ENCODE peak calls at places on chromosomes 2 and 18, in six cellular contexts. U is uterus, B is mesothelial cell of epicardium, T is heart right ventricle, G is HFF-Myc, I is brain microvascular endothelial cell. P is an unnamed sample.

GRCh38 chr18:51226068-51226467 is 28.6 kb upstream of the MEX3C start:
- DNase-seq in U (no peak), B (no peak), T (no peak), G (no peak), I (no peak), P (no peak)

GRCh38 chr2:230938516-230939065 is 13.5 kb upstream of the GPR55 start:
- DNase-seq in U (no peak), B (no peak), T (no peak), G (no peak), I (no peak), P (no peak)

GRCh38 chr2:8107162-8107561 is 574.7 kb upstream of the ID2 start:
- DNase-seq in U (no peak), B (no peak), T (no peak), G (no peak), I (no peak), P (no peak)

GRCh38 chr2:200863655-200864205 is 728 bp downstream of the CLK1 start:
- DNase-seq in U (no peak), B (no peak), T (peak), G (no peak), I (no peak), P (peak)

GRCh38 chr2:71963295-71963694 is 184.4 kb downstream of the CYP26B1 start:
- DNase-seq in U (no peak), B (peak), T (no peak), G (no peak), I (no peak), P (no peak)

GRCh38 chr2:19361325-19361990 is 3.0 kb upstream of the OSR1 start:
- DNase-seq in U (no peak), B (peak), T (no peak), G (no peak), I (no peak), P (peak)

GRCh38 chr18:58954986-58955385 is 90.3 kb downstream of the ZNF532 start:
- DNase-seq in U (no peak), B (no peak), T (no peak), G (no peak), I (no peak), P (no peak)

GRCh38 chr2:11892041-11892440 is 145.6 kb downstream of the LPIN1 start:
- DNase-seq in U (no peak), B (no peak), T (no peak), G (no peak), I (no peak), P (no peak)

GRCh38 chr2:98378901-98379300 is 32.6 kb downstream of the CNGA3 start:
- DNase-seq in U (no peak), B (no peak), T (peak), G (no peak), I (no peak), P (no peak)

GRCh38 chr2:240386321-240386720 is 49.1 kb upstream of the GPC1 start:
- DNase-seq in U (no peak), B (no peak), T (no peak), G (no peak), I (no peak), P (no peak)

GRCh38 chr2:217919781-217920351 is 82.9 kb downstream of the TNS1 start:
- DNase-seq in U (peak), B (no peak), T (no peak), G (peak), I (peak), P (no peak)

GRCh38 chr2:98748303-98749052 is 17.5 kb upstream of the MGAT4A start:
- DNase-seq in U (no peak), B (no peak), T (no peak), G (no peak), I (no peak), P (no peak)

GRCh38 chr2:239880396-239880795 is 144.7 kb downstream of the NDUFA10 start:
- DNase-seq in U (no peak), B (peak), T (no peak), G (no peak), I (no peak), P (no peak)

GRCh38 chr2:233241803-233242202 is 9.7 kb upstream of the ATG16L1 start:
- DNase-seq in U (no peak), B (no peak), T (no peak), G (no peak), I (no peak), P (no peak)

GRCh38 chr2:50492452-50492851 is 539.5 kb downstream of the NRXN1 start:
- DNase-seq in U (no peak), B (no peak), T (peak), G (peak), I (peak), P (peak)

GRCh38 chr2:232024457-232024856 is 62.9 kb downstream of the DIS3L2 start:
- DNase-seq in U (no peak), B (no peak), T (no peak), G (no peak), I (no peak), P (no peak)

GRCh38 chr2:70710276-70710675 is 57.7 kb downstream of the ADD2 start:
- DNase-seq in U (no peak), B (no peak), T (no peak), G (no peak), I (no peak), P (no peak)

GRCh38 chr2:217729426-217730058 is 273.3 kb downstream of the TNS1 start:
- DNase-seq in U (no peak), B (no peak), T (peak), G (no peak), I (no peak), P (no peak)

GRCh38 chr2:6940820-6941219 is 23.6 kb downstream of the RNF144A start:
- DNase-seq in U (no peak), B (no peak), T (no peak), G (no peak), I (no peak), P (no peak)

GRCh38 chr2:158931577-158931976 is 36.9 kb upstream of the TANC1 start:
- DNase-seq in U (no peak), B (no peak), T (no peak), G (peak), I (peak), P (no peak)

GRCh38 chr2:8786463-8786862 is 51.0 kb downstream of the KIDINS220 start:
- DNase-seq in U (no peak), B (no peak), T (no peak), G (no peak), I (no peak), P (no peak)

GRCh38 chr2:118763797-118764196 is 83.7 kb downstream of the EN1 start:
- DNase-seq in U (no peak), B (no peak), T (no peak), G (no peak), I (peak), P (no peak)

GRCh38 chr2:230658877-230659652 is 53.6 kb upstream of the CAB39 start:
- DNase-seq in U (no peak), B (no peak), T (no peak), G (no peak), I (no peak), P (no peak)

GRCh38 chr18:32093523-32093922 is 1.8 kb downstream of the RNF138 start:
- DNase-seq in U (no peak), B (no peak), T (no peak), G (no peak), I (peak), P (no peak)

GRCh38 chr2:122136071-122136470 is 380.6 kb downstream of the TSN start:
- DNase-seq in U (no peak), B (no peak), T (no peak), G (no peak), I (no peak), P (peak)

GRCh38 chr18:24488824-24489493 is 28.5 kb downstream of the HRH4 start:
- DNase-seq in U (no peak), B (no peak), T (no peak), G (peak), I (no peak), P (peak)

GRCh38 chr2:9821805-9822445 is 21.3 kb upstream of the TAF1B start:
- DNase-seq in U (no peak), B (no peak), T (no peak), G (no peak), I (no peak), P (no peak)

GRCh38 chr2:195821566-195821932 is 164.5 kb downstream of the SLC39A10 start:
- DNase-seq in U (no peak), B (no peak), T (no peak), G (no peak), I (no peak), P (no peak)

GRCh38 chr2:130185896-130186295 is 3.8 kb downstream of the MZT2B start:
- DNase-seq in U (no peak), B (no peak), T (no peak), G (no peak), I (no peak), P (no peak)

GRCh38 chr2:227033471-227034148 is 130.4 kb downstream of the COL4A4 start:
- DNase-seq in U (no peak), B (peak), T (peak), G (peak), I (peak), P (peak)

GRCh38 chr2:109410021-109410815 is 203.5 kb downstream of the SEPTIN10 start:
- DNase-seq in U (peak), B (peak), T (no peak), G (peak), I (no peak), P (no peak)

GRCh38 chr18:24818451-24818850 is 358.0 kb downstream of the HRH4 start:
- DNase-seq in U (no peak), B (no peak), T (no peak), G (no peak), I (no peak), P (no peak)

GRCh38 chr2:74290466-74291216 is 52.6 kb downstream of the SLC4A5 start:
- DNase-seq in U (no peak), B (no peak), T (no peak), G (no peak), I (no peak), P (no peak)

GRCh38 chr2:187554704-187555082 is 458 bp upstream of the TFPI start:
- DNase-seq in U (no peak), B (no peak), T (no peak), G (no peak), I (no peak), P (no peak)

GRCh38 chr2:71603311-71603794 is 150.0 kb downstream of the DYSF start:
- DNase-seq in U (no peak), B (peak), T (no peak), G (no peak), I (no peak), P (no peak)

GRCh38 chr18:12085136-12085535 is 8.5 kb upstream of the ANKRD62 start:
- DNase-seq in U (no peak), B (no peak), T (no peak), G (no peak), I (no peak), P (no peak)

GRCh38 chr2:211405036-211405435 is 848.6 kb downstream of the CPS1 start:
- DNase-seq in U (no peak), B (no peak), T (no peak), G (no peak), I (no peak), P (no peak)

GRCh38 chr2:219541611-219542180 is 1.9 kb downstream of the CHPF start:
- DNase-seq in U (peak), B (peak), T (peak), G (no peak), I (peak), P (peak)

GRCh38 chr2:85369500-85369899 is 14.9 kb downstream of the ELMOD3 start:
- DNase-seq in U (no peak), B (no peak), T (no peak), G (no peak), I (no peak), P (no peak)

GRCh38 chr2:85368921-85369320 is 14.4 kb downstream of the ELMOD3 start:
- DNase-seq in U (no peak), B (no peak), T (no peak), G (no peak), I (no peak), P (no peak)

GRCh38 chr2:85371045-85371444 is 16.5 kb downstream of the ELMOD3 start:
- DNase-seq in U (no peak), B (no peak), T (no peak), G (no peak), I (no peak), P (no peak)

GRCh38 chr2:85367180-85367579 is 12.6 kb downstream of the ELMOD3 start:
- DNase-seq in U (no peak), B (no peak), T (no peak), G (no peak), I (no peak), P (no peak)
- TF ChIP-seq CTCF in U (no peak), B (no peak), T (no peak), G (no peak), I (no peak), P (no peak)

DNA sequence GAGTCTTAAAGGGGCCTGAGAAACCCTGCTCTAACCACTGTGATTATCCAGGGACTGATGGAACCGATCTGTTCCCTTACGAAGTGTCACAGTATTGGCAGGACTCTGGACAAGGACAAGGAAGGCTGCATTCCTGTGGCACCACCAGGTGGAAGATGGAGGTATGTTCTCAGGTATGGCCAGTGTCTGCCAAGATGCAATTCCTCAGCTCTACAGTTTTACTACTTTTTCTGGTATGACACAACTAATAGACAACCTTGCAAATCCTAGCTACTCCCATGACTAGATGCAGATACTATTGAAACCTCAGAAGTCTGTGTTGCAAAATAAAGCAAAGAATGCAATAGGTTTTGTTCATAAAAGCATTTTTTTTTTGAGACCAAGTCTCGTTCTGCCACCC is 14.6 kb downstream of the RAB31 start:
- DNase-seq in U (no peak), B (no peak), T (no peak), G (no peak), I (no peak), P (peak)
- TF ChIP-seq CTCF in U (no peak), B (no peak), T (no peak), G (peak), I (no peak), P (peak)

GRCh38 chr2:237553959-237554358 is 12.4 kb upstream of the PRLH start:
- DNase-seq in U (no peak), B (no peak), T (no peak), G (no peak), I (no peak), P (no peak)
- TF ChIP-seq CTCF in U (no peak), B (no peak), T (no peak), G (no peak), I (no peak), P (no peak)

DNA sequence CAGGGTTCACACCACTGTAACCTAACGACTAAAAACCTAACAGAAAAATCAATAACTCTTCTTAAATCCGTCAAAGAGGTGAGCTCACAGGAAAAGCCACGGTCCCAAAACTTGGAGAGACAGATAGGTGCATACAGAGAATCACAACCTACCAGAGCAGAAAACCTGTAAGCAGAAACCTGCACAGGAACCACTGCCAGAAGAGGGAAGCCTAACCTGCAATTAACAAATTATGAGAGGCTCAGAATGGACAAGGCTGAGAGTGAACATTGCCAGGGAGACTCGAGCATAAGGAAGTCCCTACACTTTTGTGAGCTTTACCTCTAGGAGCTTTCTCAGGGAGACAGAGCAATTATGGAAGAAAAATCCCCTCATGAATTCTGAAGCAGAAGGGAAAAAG is 156.2 kb upstream of the NETO1 start:
- DNase-seq in U (no peak), B (no peak), T (no peak), G (no peak), I (no peak), P (no peak)
- TF ChIP-seq CTCF in U (no peak), B (no peak), T (no peak), G (no peak), I (no peak), P (no peak)

GRCh38 chr18:63947051-63947790 is 1.9 kb upstream of the HMSD start:
- DNase-seq in U (no peak), B (no peak), T (no peak), G (no peak), I (no peak), P (no peak)

GRCh38 chr18:63953811-63954210 is 4.7 kb downstream of the HMSD start:
- DNase-seq in U (no peak), B (no peak), T (no peak), G (peak), I (no peak), P (no peak)

GRCh38 chr18:63951302-63951705 is 2.2 kb downstream of the HMSD start:
- DNase-seq in U (no peak), B (no peak), T (no peak), G (no peak), I (peak), P (no peak)

GRCh38 chr18:63949068-63949737 is at the start of gene HMSD:
- DNase-seq in U (no peak), B (peak), T (no peak), G (no peak), I (peak), P (peak)
- TF ChIP-seq CTCF in U (no peak), B (no peak), T (peak), G (peak), I (peak), P (peak)

DNA sequence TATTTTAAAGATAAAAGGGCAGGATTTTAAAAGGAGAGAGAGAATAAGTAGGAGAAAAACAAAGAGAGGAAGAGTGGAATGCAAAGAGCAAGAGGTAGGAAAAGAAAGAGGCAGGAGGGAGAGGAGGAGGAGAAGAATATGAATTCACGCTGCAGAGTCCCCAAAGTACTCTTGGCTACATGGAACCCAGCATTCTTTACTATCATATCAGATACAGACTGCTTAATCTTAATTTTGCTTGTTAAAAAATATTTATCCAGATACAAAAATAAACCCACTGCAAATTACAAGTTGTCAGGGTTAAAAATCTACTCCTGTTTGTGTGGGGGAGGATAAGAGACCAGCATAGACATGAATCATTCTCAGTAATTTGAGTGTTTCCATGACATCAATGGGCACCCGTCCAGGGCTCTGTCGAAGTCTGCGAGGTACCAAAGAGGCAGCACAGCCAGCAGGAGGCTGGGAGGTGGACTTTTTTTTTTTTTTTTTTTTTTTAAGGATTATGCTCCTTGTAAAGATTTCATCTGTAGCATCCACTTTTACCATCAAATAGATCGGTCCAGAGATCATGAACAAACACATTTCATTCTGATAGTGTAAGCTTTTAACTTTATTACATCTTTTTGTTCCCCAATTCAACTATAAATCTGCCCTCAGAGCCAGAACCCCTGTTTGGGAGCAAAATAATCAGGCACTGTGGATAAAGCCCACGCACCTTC is 182.2 kb downstream of the TCF4 start:
- DNase-seq in U (peak), B (peak), T (peak), G (peak), I (peak), P (peak)
- TF ChIP-seq CTCF in U (no peak), B (no peak), T (peak), G (peak), I (peak), P (no peak)

DNA sequence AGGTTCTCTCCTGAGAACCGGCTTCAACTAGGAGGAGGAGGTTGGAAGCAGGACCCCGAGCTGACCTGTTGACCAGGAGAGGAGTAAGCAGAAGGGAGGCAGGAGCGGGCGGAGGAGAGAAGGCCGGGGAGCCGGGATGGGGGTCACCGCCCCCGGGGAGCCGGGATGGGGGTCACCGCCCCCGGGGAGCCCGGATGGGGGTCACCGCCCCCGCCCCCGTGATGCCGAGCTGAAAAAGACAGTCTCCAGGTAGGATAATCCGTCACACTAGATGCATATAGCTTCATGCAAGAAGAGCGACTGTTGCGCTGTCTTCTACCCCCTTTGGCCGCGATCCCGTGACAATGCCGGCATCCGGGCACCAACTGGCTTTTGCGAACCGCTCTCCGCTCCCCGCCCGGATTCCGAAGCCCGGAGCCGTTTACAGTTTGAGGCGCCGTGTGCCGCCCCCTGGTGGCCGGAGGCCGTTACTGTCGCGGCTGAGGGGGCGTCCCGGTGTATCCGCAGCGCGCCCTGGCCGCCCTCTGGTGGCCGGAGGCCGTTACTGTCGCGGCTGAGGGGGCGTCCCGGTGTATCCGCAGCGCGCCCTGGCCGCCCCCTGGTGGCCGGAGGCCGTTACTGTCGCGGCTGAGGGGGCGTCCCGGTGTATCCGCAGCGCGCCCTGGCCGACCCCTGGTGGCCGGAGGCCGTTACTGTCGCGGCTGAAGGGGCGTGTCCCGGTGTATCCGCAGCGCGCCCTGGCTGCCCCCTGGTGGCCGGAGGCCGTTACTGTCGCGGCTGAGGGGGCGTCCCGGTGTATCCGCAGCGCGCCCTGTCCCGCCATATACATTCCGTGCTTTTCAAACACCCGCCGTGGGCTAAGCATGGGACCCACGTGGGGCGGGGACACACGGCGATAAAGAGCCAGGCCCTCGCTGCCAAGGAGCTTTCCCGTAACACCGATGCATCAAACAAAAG is 89.6 kb downstream of the ACTR3 start:
- DNase-seq in U (no peak), B (no peak), T (no peak), G (no peak), I (no peak), P (no peak)
- TF ChIP-seq CTCF in U (no peak), B (peak), T (peak), G (peak), I (peak), P (peak)

DNA sequence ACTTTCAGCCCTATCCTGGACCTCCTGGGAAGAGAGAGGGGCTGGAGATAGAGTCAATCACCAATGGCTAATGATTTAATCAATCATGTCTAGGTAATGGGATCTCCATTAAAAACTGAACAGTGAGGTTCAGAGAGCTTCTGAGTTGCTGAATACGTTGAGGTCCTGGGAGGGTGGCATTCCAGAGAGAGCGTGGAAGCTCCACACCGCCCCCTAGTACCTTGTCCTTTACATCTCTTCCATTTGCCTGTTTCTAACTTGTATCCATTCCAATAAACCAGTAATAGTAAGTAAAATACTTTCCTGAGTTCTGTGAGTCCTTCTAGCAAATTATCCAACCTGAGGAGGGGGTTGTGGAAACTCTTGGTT is 101.7 kb downstream of the B3GNT2 start:
- DNase-seq in U (no peak), B (no peak), T (no peak), G (no peak), I (no peak), P (no peak)
- TF ChIP-seq CTCF in U (no peak), B (no peak), T (no peak), G (peak), I (peak), P (no peak)

GRCh38 chr18:44229693-44230108 is 451.0 kb upstream of the SETBP1 start:
- DNase-seq in U (peak), B (no peak), T (peak), G (no peak), I (peak), P (no peak)
- TF ChIP-seq CTCF in U (no peak), B (no peak), T (peak), G (no peak), I (no peak), P (no peak)